ENCODE peak calls at places on chromosomes 5 and 9, in four cellular contexts. N is stomach, S is prostate gland, L is AG10803. O is an unnamed sample.

GRCh38 chr9:3783156-3783555 is 257.4 kb upstream of the RFX3 start:
- DNase-seq in N (no peak), L (peak; percentile 35), S (no peak), O (peak; percentile 15)

GRCh38 chr9:114914139-114914538 is 16.3 kb downstream of the TNFSF8 start:
- DNase-seq in L (no peak), S (no peak), N (no peak), O (peak; percentile 20)

GRCh38 chr5:140647042-140647341 is 438 bp downstream of the NDUFA2 start:
- DNase-seq in L (no peak), S (no peak), N (no peak), O (no peak)

GRCh38 chr9:114437401-114437893 is 49.7 kb upstream of the AKNA start:
- DNase-seq in N (no peak), L (no peak), S (no peak), O (no peak)

GRCh38 chr5:16897800-16898199 is 38.3 kb downstream of the MYO10 start:
- DNase-seq in S (no peak), L (no peak), N (no peak), O (no peak)

GRCh38 chr9:87875839-87876545 is 6.7 kb upstream of the SPATA31E1 start:
- DNase-seq in L (no peak), N (no peak), S (peak; percentile 1), O (no peak)

GRCh38 chr9:8558176-8558575 is 758.6 kb upstream of the DMAC1 start:
- DNase-seq in N (no peak), S (no peak), L (no peak), O (peak; percentile 91)

GRCh38 chr5:135993894-135994514 is 34.8 kb upstream of the TGFBI start:
- DNase-seq in S (no peak), L (peak; percentile 90), N (no peak), O (peak; percentile 89)

GRCh38 chr5:160470437-160471341 is 49.0 kb downstream of the PTTG1 start:
- DNase-seq in L (peak; percentile 34), S (peak; percentile 13), N (peak; percentile 27), O (peak; percentile 72)

GRCh38 chr5:173010021-173010420 is 26.4 kb downstream of the ATP6V0E1 start:
- DNase-seq in N (no peak), L (peak; percentile 28), S (no peak), O (peak; percentile 35)

GRCh38 chr9:124855944-124856773 is 2.9 kb downstream of the WDR38 start:
- DNase-seq in L (no peak), S (no peak), N (no peak), O (peak; percentile 31)

GRCh38 chr5:181052928-181053759 is 13.1 kb downstream of the BTNL9 start:
- DNase-seq in S (no peak), L (no peak), N (no peak), O (no peak)

GRCh38 chr9:121707477-121708424 is 56.3 kb downstream of the DAB2IP start:
- DNase-seq in S (no peak), L (peak; percentile 28), N (no peak), O (no peak)

GRCh38 chr5:121497176-121497575 is 354.5 kb upstream of the FTMT start:
- DNase-seq in N (no peak), S (no peak), L (no peak), O (peak; percentile 1)

GRCh38 chr9:91894023-91894422 is 56.0 kb downstream of the ROR2 start:
- DNase-seq in L (no peak), N (no peak), S (no peak), O (no peak)

GRCh38 chr9:91897201-91897600 is 52.8 kb downstream of the ROR2 start:
- DNase-seq in L (no peak), S (no peak), N (no peak), O (peak; percentile 68)

GRCh38 chr9:91896096-91896495 is 53.9 kb downstream of the ROR2 start:
- DNase-seq in L (no peak), S (no peak), N (no peak), O (no peak)

GRCh38 chr9:91898451-91899433 is 51.3 kb downstream of the ROR2 start:
- DNase-seq in L (peak; percentile 14), S (peak; percentile 93), N (peak; percentile 39), O (peak; percentile 71)

DNA sequence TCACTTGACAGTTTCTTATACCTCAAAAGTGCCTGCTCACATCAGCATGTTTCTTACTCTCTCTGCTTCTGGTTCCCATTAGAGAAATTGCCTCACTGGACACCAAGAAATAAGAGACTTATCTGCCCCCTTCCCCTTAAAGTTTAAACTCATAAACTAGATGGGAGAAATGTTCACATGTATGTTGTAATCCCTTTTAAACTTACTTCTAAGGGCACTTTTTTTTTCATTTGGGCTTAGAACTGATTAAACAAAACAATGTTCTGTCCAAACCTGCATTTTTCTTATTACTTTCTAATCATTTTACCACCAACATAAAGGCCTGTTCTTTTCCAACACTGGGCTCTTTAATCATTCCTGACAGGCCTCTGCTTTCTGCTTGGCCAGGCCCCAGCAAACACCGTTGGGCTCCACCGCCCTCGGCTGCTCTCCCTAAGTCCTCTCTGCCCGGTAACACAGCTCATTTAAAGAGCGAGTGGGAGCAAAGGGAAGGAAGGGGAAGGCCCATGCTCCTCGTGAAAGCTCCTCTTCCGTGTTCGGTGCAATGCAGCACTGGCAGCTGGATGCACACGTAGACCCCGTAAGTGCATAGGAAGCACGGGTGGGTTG is 53.4 kb downstream of the ROR2 start:
- DNase-seq in S (peak; percentile 85), L (peak; percentile 42), N (peak; percentile 71), O (peak; percentile 78)
- H3K4me3 ChIP-seq in S (no peak overlapping the region), L (no peak overlapping the region), N (no peak overlapping the region), O (no peak overlapping the region)

GRCh38 chr5:61303348-61303747 is 28.7 kb upstream of the ZSWIM6 start:
- DNase-seq in N (no peak), L (no peak), S (no peak), O (no peak)
- H3K4me3 ChIP-seq in N (no peak overlapping the region), L (no peak overlapping the region), S (no peak overlapping the region), O (no peak overlapping the region)

GRCh38 chr9:85944672-85945071 is 3.7 kb downstream of the NAA35 start:
- DNase-seq in N (no peak), S (no peak), L (no peak), O (peak; percentile 3)
- H3K4me3 ChIP-seq in N (no peak overlapping the region), S (no peak overlapping the region), L (no peak overlapping the region), O (no peak overlapping the region)

GRCh38 chr5:35861718-35862117 is 5.0 kb downstream of the IL7R start:
- DNase-seq in L (peak; percentile 41), N (no peak), S (no peak), O (no peak)
- H3K4me3 ChIP-seq in L (no peak overlapping the region), N (no peak overlapping the region), S (no peak overlapping the region), O (no peak overlapping the region)

DNA sequence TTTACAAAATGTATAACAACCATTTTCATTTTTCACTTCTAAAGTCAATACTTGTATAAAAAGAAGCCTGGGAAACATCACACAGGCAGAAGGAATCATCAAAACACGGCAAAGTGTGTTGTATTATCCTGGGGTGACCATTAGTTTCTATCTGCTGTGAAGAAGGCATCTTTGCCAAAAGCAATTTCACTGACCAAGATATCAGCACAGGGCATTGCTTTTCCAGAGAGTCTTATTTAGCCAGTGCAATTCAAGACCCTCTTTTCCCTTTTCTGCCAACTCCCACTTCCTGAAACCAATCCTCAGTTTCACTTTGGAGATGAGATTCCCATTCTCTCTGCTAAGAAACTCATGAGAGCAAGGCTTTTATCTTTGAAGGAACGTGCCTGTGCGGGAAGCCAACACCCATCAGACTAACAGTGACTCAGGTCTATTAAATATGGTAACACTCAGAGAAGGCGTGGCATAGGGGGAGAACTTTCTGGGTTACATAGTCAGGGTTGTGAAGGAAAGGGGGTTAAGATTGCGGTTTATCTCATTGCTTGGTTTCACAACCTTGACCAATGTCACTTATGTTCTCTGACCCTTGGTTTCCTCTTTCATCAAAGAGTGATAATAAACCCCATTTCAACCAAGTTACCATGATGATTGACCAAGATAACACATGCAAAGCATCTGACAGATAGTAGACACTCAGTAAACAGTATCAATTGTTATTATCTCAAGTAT is 666.9 kb upstream of the KLF4 start:
- DNase-seq in L (peak; percentile 2), N (peak; percentile 48), S (no peak), O (peak; percentile 53)
- H3K4me3 ChIP-seq in L (no peak overlapping the region), N (no peak overlapping the region), S (no peak overlapping the region), O (no peak overlapping the region)

DNA sequence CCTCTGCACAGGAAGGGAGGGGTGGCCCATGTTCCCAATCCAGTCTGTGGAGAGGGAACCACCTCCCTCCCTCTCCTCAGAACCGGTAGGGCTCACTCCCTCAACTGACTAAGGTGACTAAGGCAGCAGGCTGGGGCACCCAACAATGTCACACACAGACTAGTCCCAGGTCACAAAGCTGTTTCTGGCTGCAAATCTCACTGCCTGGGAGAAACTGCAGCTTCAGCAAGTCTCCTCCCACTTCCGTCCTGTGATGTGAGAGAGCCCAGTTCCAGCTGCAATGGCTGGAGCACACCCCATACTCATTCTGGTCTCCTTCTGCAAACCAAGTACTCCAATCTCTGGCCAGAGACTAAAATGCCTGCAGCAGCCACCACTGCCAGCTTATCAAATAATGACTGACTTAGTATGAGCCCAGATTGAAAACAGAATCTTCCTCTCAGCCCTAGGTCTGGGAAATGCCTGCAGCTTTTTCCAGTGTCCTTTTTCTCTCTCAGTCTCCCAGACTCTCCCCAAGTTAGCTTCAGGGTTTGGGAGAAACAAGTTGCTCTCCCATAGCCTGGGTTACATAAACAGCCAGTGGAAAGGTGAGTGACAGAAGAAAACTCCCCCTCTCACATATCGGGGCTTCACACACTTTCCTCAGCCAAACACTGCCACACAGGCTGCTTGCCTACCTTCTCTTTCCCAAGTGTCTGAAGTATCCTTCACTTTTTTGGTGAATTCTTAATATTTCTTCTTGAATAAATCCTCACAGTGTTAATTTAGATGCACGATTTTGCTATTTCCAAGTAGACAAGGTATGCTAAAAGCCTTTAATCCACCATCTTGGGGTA is 247.4 kb upstream of the RASA1 start:
- DNase-seq in S (no peak), N (no peak), L (peak; percentile 21), O (peak; percentile 15)
- H3K4me3 ChIP-seq in S (no peak overlapping the region), N (no peak overlapping the region), L (no peak overlapping the region), O (no peak overlapping the region)

GRCh38 chr5:146620663-146621051 is 104.7 kb upstream of the GPR151 start:
- DNase-seq in L (no peak), N (no peak), S (no peak), O (no peak)

GRCh38 chr5:146622391-146622790 is 106.4 kb upstream of the GPR151 start:
- DNase-seq in N (no peak), S (no peak), L (no peak), O (no peak)

GRCh38 chr5:146623009-146623408 is 107.0 kb upstream of the GPR151 start:
- DNase-seq in S (no peak), L (no peak), N (no peak), O (no peak)

GRCh38 chr5:146618434-146618833 is 102.4 kb upstream of the GPR151 start:
- DNase-seq in S (no peak), L (no peak), N (no peak), O (no peak)

GRCh38 chr5:146620031-146620662 is 104.2 kb upstream of the GPR151 start:
- DNase-seq in N (no peak), L (no peak), S (no peak), O (no peak)
- H3K4me3 ChIP-seq in N (no peak overlapping the region), L (no peak overlapping the region), S (no peak overlapping the region), O (no peak overlapping the region)

DNA sequence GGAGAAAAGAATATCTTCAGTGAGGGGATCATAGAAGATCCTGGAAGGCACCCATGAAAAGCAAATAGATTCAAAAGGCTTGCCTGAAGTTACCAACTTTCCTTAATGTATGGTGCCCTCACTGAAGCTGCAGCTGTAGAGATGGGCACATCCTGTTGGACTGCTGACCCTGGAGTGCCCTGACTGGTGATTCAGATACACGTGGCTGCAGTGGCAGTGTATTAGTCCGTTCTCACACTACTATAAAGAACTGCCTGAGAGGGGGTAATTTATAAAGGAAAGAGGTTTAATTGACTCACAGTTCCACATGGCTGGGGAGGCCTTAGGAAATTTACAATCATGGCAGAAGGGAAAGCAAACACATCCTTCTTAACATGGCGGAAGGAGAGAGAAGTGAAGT is 80.3 kb downstream of the OSMR start:
- DNase-seq in N (no peak), L (peak; percentile 20), S (no peak), O (peak; percentile 63)
- H3K4me3 ChIP-seq in N (no peak overlapping the region), L (no peak overlapping the region), S (no peak overlapping the region), O (no peak overlapping the region)

O was measured in fibroblast of mammary gland.